ENCODE peak calls at places on chromosomes 12 and 14, in eight cellular contexts. K is mammary epithelial cell, E is pancreas, S is H9, N is foreskin fibroblast, C is suprapubic skin, F is ovary, Y is fibroblast of lung. B is an unnamed sample.

GRCh38 chr12:81758421-81759214 is 532 bp downstream of the PPFIA2 start:
- DNase-seq in F (peak; percentile 21), K (no peak), S (peak; percentile 69), C (no peak), N (no peak), E (no peak), Y (peak; percentile 38), B (no peak)

GRCh38 chr12:60112778-60113177 is 516.9 kb downstream of the SLC16A7 start:
- DNase-seq in C (no peak), K (no peak), N (no peak), S (no peak), E (no peak), F (no peak), Y (no peak), B (no peak)

GRCh38 chr14:65169351-65169750 is 67.0 kb upstream of the MAX start:
- DNase-seq in S (no peak), E (no peak), C (no peak), N (peak; percentile 70), F (no peak), Y (peak; percentile 88), K (peak; percentile 70), B (peak; percentile 83)

GRCh38 chr12:46580445-46580844 is 207.9 kb upstream of the SLC38A2 start:
- DNase-seq in N (no peak), K (no peak), F (no peak), S (no peak), Y (no peak), C (no peak), E (no peak), B (no peak)

GRCh38 chr14:25406818-25407217 is 356.9 kb upstream of the STXBP6 start:
- DNase-seq in Y (no peak), N (no peak), E (no peak), K (peak; percentile 8), F (no peak), S (peak; percentile 56), C (no peak), B (no peak)

GRCh38 chr12:82964446-82964845 is 277.7 kb downstream of the TMTC2 start:
- DNase-seq in E (no peak), N (no peak), S (no peak), C (no peak), Y (no peak), K (no peak), F (no peak), B (no peak)

GRCh38 chr12:6563448-6564050 is 4.5 kb downstream of the NOP2 start:
- DNase-seq in C (no peak), E (no peak), S (peak; percentile 77), K (peak; percentile 28), F (peak; percentile 56), Y (no peak), N (peak; percentile 27), B (peak; percentile 69)

GRCh38 chr12:90333939-90334338 is 621.0 kb downstream of the CCER1 start:
- DNase-seq in F (no peak), Y (peak; percentile 4), E (no peak), C (no peak), S (no peak), K (peak; percentile 51), N (peak; percentile 32), B (no peak)

GRCh38 chr12:95205685-95206084 is 11.6 kb downstream of the FGD6 start:
- DNase-seq in E (no peak), F (peak; percentile 35), S (peak; percentile 61), C (no peak), Y (peak; percentile 87), K (peak; percentile 93), N (peak; percentile 74), B (no peak)

GRCh38 chr14:100638211-100638855 is 51.1 kb upstream of the BEGAIN start:
- DNase-seq in F (no peak), C (no peak), E (no peak), K (no peak), N (no peak), S (no peak), Y (no peak), B (no peak)

GRCh38 chr12:1760566-1761382 is 59.6 kb upstream of the LRTM2 start:
- DNase-seq in N (peak; percentile 81), S (no peak), F (no peak), C (no peak), E (no peak), Y (peak; percentile 65), K (peak; percentile 51), B (no peak)

GRCh38 chr14:77120771-77121743 is 20.5 kb downstream of the ZDHHC22 start:
- DNase-seq in E (no peak), K (no peak), F (no peak), N (no peak), Y (no peak), S (peak; percentile 27), C (no peak), B (peak; percentile 82)

GRCh38 chr12:6363330-6364036 is 11.9 kb downstream of the SCNN1A start:
- DNase-seq in E (peak; percentile 82), C (no peak), F (peak; percentile 80), Y (peak; percentile 53), K (peak; percentile 39), N (peak; percentile 63), S (peak; percentile 82), B (peak; percentile 86)

GRCh38 chr12:47949441-47950341 is 13.7 kb upstream of the TMEM106C start:
- DNase-seq in S (peak; percentile 91), Y (peak; percentile 77), E (peak; percentile 67), N (peak; percentile 66), C (peak; percentile 92), F (peak; percentile 73), K (peak; percentile 78), B (peak; percentile 86)

GRCh38 chr12:29245246-29245645 is 96.2 kb downstream of the FAR2 start:
- DNase-seq in F (no peak), K (no peak), S (no peak), E (no peak), Y (peak; percentile 65), N (peak; percentile 30), C (no peak), B (no peak)

GRCh38 chr12:109883429-109883828 is 3.1 kb upstream of the GLTP start:
- DNase-seq in Y (no peak), F (no peak), E (no peak), N (no peak), C (no peak), K (peak; percentile 42), S (no peak), B (no peak)

GRCh38 chr14:22797017-22797917 is 18.0 kb downstream of the SLC7A7 start:
- DNase-seq in C (no peak), E (no peak), F (no peak), S (no peak), Y (no peak), K (no peak), N (no peak), B (no peak)

GRCh38 chr12:75488553-75488952 is 8.0 kb downstream of the GLIPR1 start:
- DNase-seq in N (peak; percentile 35), C (no peak), S (peak; percentile 62), F (no peak), Y (peak; percentile 57), E (no peak), K (peak; percentile 20), B (no peak)
- TF ChIP-seq CTCF in N (peak; percentile 65), C (no peak), S (peak; percentile 66), F (no peak), Y (peak; percentile 69), E (no peak), K (peak; percentile 45), B (peak; percentile 37)

GRCh38 chr12:127362121-127362520 is 904.8 kb upstream of the TMEM132C start:
- DNase-seq in Y (no peak), N (no peak), F (no peak), S (no peak), K (no peak), E (no peak), C (no peak), B (no peak)

GRCh38 chr12:127360580-127360979 is 906.4 kb upstream of the TMEM132C start:
- DNase-seq in E (no peak), Y (no peak), S (no peak), N (no peak), F (no peak), C (no peak), K (no peak), B (no peak)

GRCh38 chr12:127363392-127363791 is 903.6 kb upstream of the TMEM132C start:
- DNase-seq in Y (no peak), E (no peak), C (no peak), S (peak; percentile 59), K (peak; percentile 31), N (no peak), F (no peak), B (no peak)
- TF ChIP-seq CTCF in Y (no peak), E (no peak), C (no peak), S (peak; percentile 74), K (peak; percentile 58), N (peak; percentile 31), F (no peak), B (peak; percentile 19)

GRCh38 chr14:105993814-105994213 is 467.4 kb downstream of the TMEM121 start:
- DNase-seq in S (no peak), F (no peak), K (no peak), N (no peak), Y (no peak), C (no peak), E (no peak), B (no peak)

DNA sequence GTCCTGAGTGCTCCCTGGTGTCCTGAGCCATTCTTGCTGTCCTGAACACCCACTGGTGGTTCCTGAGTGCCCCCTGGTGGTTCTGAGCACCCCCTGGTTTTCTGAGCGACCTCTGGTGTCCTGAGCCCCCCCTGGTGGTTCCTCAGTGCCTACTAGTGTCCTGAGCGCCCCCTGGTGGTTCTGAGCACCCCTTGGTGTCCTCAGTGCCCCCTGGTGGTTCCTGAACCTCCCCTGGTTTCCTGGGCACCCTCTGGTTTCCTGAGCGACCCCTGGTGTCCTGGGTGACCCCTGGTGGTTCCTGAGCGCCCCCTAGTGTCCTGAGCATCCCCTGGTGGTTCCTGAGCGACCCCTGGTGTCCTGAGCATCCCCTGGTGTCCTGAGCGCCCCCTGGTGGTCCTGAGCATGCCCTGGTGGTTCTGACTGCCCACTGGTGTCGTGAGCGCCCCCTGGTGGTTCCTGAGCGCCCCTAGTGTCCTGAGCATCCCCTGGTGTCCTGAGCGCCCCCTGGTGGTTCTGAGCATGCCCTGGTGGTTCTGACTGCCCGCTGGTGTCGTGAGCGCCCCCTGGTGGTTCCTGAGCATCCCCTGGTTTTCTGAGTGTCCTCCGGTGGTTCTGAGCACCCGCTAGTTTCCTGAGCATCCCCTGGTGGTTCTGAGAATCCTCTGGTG is 473.1 kb downstream of the TMEM121 start:
- DNase-seq in F (peak; percentile 26), K (no peak), S (no peak), E (peak; percentile 29), Y (no peak), N (no peak), C (no peak), B (peak; percentile 56)
- TF ChIP-seq CTCF in F (no peak), K (peak; percentile 3), S (peak; percentile 36), E (no peak), Y (peak; percentile 20), N (peak; percentile 22), C (peak; percentile 18), B (peak; percentile 97)

GRCh38 chr12:52321433-52321832 is 235 bp upstream of the KRT83 start:
- DNase-seq in N (no peak), F (no peak), K (no peak), S (no peak), E (no peak), C (no peak), Y (no peak), B (no peak)

GRCh38 chr12:52317443-52318052 is 3.6 kb downstream of the KRT83 start:
- DNase-seq in N (no peak), F (no peak), C (peak; percentile 54), K (no peak), Y (no peak), S (no peak), E (no peak), B (no peak)

GRCh38 chr12:52318241-52318990 is 2.8 kb downstream of the KRT83 start:
- DNase-seq in C (no peak), E (no peak), Y (no peak), S (no peak), N (no peak), K (no peak), F (no peak), B (no peak)

GRCh38 chr12:52320784-52321400 is at the start of gene KRT83:
- DNase-seq in N (no peak), F (no peak), C (no peak), K (no peak), S (no peak), Y (no peak), E (no peak), B (no peak)

GRCh38 chr12:52319097-52319496 is 2.1 kb downstream of the KRT83 start:
- DNase-seq in F (no peak), N (no peak), S (peak; percentile 58), K (no peak), Y (no peak), E (no peak), C (no peak), B (no peak)
- TF ChIP-seq CTCF in F (no peak), N (no peak), S (peak; percentile 43), K (no peak), Y (no peak), E (no peak), C (no peak), B (no peak)